ENCODE peak calls at places on chromosomes 4 and X, in nine cellular contexts. D is Calu3, F is mesothelial cell of epicardium, B is LNCaP clone FGC, K is omental fat pad, L is lung, P is sigmoid colon, M is brain microvascular endothelial cell, G is pancreas. W is an unnamed sample.

GRCh38 chr4:88793473-88793872 is 95.8 kb upstream of the NAP1L5 start:
- DNase-seq in L (no peak), B (no peak), M (no peak), D (no peak), K (no peak), F (no peak), P (no peak), G (no peak), W (no peak)

GRCh38 chr4:168540086-168540864 is 43.4 kb downstream of the PALLD start:
- DNase-seq in K (no peak), B (no peak), M (peak), D (no peak), P (no peak), G (no peak), F (no peak), L (no peak), W (no peak)

GRCh38 chr4:185640809-185641675 is 105.7 kb upstream of the PDLIM3 start:
- DNase-seq in B (peak), K (no peak), F (no peak), L (no peak), G (no peak), D (no peak), M (peak), P (no peak), W (no peak)

GRCh38 chrX:37926700-37927099 is 79.3 kb upstream of the DYNLT3 start:
- DNase-seq in P (no peak), G (no peak), D (no peak), F (no peak), K (no peak), B (peak), L (no peak), M (no peak), W (no peak)

GRCh38 chr4:18291313-18291712 is 269.8 kb upstream of the LCORL start:
- DNase-seq in F (no peak), G (no peak), D (no peak), L (no peak), M (no peak), B (no peak), K (no peak), P (no peak), W (no peak)

GRCh38 chr4:187179086-187180070 is 455.7 kb upstream of the FAT1 start:
- DNase-seq in F (no peak), M (no peak), G (no peak), D (no peak), L (no peak), B (no peak), K (no peak), P (no peak), W (no peak)

GRCh38 chr4:147730333-147730732 is 1.6 kb upstream of the ARHGAP10 start:
- DNase-seq in K (no peak), D (no peak), M (no peak), B (no peak), P (no peak), L (no peak), G (no peak), F (no peak), W (no peak)

GRCh38 chrX:79138658-79139241 is 5.7 kb upstream of the GPR174 start:
- DNase-seq in G (no peak), D (no peak), L (no peak), F (no peak), M (no peak), P (no peak), K (no peak), B (no peak), W (no peak)

GRCh38 chr4:4848540-4848939 is 10.9 kb upstream of the MSX1 start:
- DNase-seq in L (no peak), P (peak), F (no peak), K (no peak), M (no peak), D (no peak), G (no peak), B (no peak), W (no peak)

GRCh38 chr4:20698820-20699219 is 1.4 kb upstream of the PACRGL start:
- DNase-seq in D (no peak), M (no peak), B (no peak), L (no peak), P (no peak), G (no peak), K (no peak), F (no peak), W (no peak)

GRCh38 chrX:151178746-151179145 is 2.4 kb downstream of the GPR50 start:
- DNase-seq in B (no peak), D (no peak), L (no peak), K (no peak), F (no peak), P (no peak), G (no peak), M (no peak), W (no peak)

GRCh38 chr4:87330761-87331160 is 8.1 kb upstream of the HSD17B13 start:
- DNase-seq in K (no peak), F (no peak), P (no peak), D (no peak), M (no peak), L (no peak), G (no peak), B (no peak), W (no peak)

GRCh38 chr4:3045500-3045850 is 28.9 kb downstream of the HTT-AS start:
- DNase-seq in D (peak), M (peak), L (peak), B (no peak), F (no peak), K (no peak), P (peak), G (no peak), W (peak)

GRCh38 chrX:27915617-27916016 is 65.6 kb downstream of the DCAF8L1 start:
- DNase-seq in P (no peak), M (peak), F (no peak), B (no peak), K (no peak), G (no peak), L (no peak), D (no peak), W (no peak)

GRCh38 chrX:151821226-151821625 is 86.7 kb downstream of the CNGA2 start:
- DNase-seq in K (no peak), L (no peak), D (no peak), F (no peak), B (no peak), P (no peak), G (no peak), M (no peak), W (no peak)

GRCh38 chrX:30992381-30992904 is 79.4 kb downstream of the FTHL17 start:
- DNase-seq in L (no peak), M (peak), P (no peak), G (no peak), B (no peak), K (no peak), D (no peak), F (no peak), W (no peak)

GRCh38 chr4:190016369-190017289 is 10.4 kb downstream of the FRG2 start:
- DNase-seq in D (no peak), K (no peak), M (no peak), G (no peak), P (no peak), F (no peak), B (no peak), L (no peak), W (no peak)

GRCh38 chrX:132294192-132294591 is 74.9 kb upstream of the RAP2C start:
- DNase-seq in D (no peak), F (no peak), G (no peak), K (no peak), B (no peak), P (no peak), M (no peak), L (no peak), W (no peak)

GRCh38 chr4:7300711-7301095 is 108.4 kb downstream of the SORCS2 start:
- DNase-seq in G (no peak), P (no peak), K (no peak), F (no peak), L (no peak), M (no peak), B (no peak), D (no peak), W (no peak)

GRCh38 chrX:37367946-37368345 is 18.8 kb downstream of the PRRG1 start:
- DNase-seq in P (no peak), G (no peak), M (no peak), D (no peak), K (no peak), L (no peak), F (no peak), B (no peak), W (no peak)

GRCh38 chr4:11487139-11487538 is 58.4 kb upstream of the HS3ST1 start:
- DNase-seq in M (no peak), F (no peak), G (no peak), L (no peak), K (no peak), D (no peak), P (no peak), B (no peak), W (no peak)

GRCh38 chr4:150978738-150979575 is 36.1 kb downstream of the LRBA start:
- DNase-seq in B (peak), L (no peak), D (no peak), G (no peak), M (no peak), F (no peak), K (no peak), P (no peak), W (no peak)

GRCh38 chrX:10557166-10557565 is 63.2 kb downstream of the MID1 start:
- DNase-seq in P (no peak), B (no peak), L (no peak), M (no peak), G (no peak), D (no peak), K (no peak), F (no peak), W (no peak)

GRCh38 chr4:158261480-158261879 is 51.2 kb downstream of the TMEM144 start:
- DNase-seq in F (no peak), B (no peak), G (no peak), P (no peak), D (no peak), K (no peak), L (no peak), M (no peak), W (no peak)

GRCh38 chr4:26765515-26765914 is 95.1 kb upstream of the STIM2 start:
- DNase-seq in G (no peak), B (no peak), M (no peak), P (no peak), D (no peak), L (no peak), K (no peak), F (no peak), W (no peak)

GRCh38 chr4:113106076-113106475 is 56.6 kb downstream of the ANK2 start:
- DNase-seq in P (no peak), K (no peak), M (peak), F (no peak), B (peak), L (no peak), D (no peak), G (no peak), W (no peak)

GRCh38 chr4:113112341-113112978 is 63.0 kb downstream of the ANK2 start:
- DNase-seq in L (no peak), F (no peak), B (no peak), D (no peak), K (no peak), P (no peak), M (no peak), G (no peak), W (no peak)

GRCh38 chr4:113113151-113113550 is 63.7 kb downstream of the ANK2 start:
- DNase-seq in G (no peak), K (no peak), F (no peak), M (no peak), B (no peak), P (no peak), L (no peak), D (no peak), W (no peak)

GRCh38 chr4:113114884-113115283 is 65.4 kb downstream of the ANK2 start:
- DNase-seq in P (no peak), K (no peak), F (no peak), M (no peak), B (no peak), G (no peak), L (no peak), D (no peak), W (no peak)

DNA sequence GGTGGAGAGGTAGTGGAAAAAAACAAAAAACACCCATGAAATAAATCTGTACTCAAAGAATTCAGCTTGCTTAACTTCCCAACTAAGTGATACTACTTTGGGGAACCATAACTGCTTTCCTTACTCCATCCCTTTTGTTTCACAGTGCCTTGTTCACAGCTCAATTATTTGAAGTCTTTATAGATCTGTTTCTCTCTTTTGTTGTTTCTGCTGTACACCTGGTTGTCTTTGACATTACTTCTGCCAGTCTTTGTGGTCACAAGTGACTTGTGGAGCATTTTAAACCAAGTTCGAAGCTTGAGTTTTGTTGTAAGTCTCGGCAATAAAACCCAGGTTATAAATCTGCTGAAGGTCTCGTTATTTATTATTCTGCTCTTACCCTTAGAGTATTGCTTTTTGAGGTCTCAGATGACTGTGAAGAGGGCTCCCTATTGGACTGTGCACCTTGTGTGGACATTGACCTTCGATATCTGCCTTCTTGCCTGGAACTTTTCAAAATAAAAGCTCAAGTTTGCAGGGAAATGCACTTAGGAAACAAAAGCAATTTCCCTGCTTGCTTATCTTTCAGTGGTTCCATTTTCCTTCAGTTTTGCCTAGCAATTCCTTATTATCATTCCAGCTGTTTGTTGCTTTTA is 59.8 kb downstream of the ANK2 start:
- DNase-seq in F (no peak), B (no peak), K (no peak), M (no peak), P (no peak), G (peak), L (no peak), D (no peak), W (no peak)
- TF ChIP-seq CTCF in F (no peak), B (no peak), K (no peak), M (no peak), P (no peak), G (no peak), L (no peak), D (no peak), W (no peak)

GRCh38 chr4:23932935-23933334 is 43.1 kb upstream of the PPARGC1A start:
- DNase-seq in M (no peak), P (no peak), G (no peak), L (no peak), B (no peak), F (no peak), D (no peak), K (no peak), W (no peak)

GRCh38 chr4:23931489-23931830 is 41.6 kb upstream of the PPARGC1A start:
- DNase-seq in L (no peak), P (no peak), G (no peak), K (no peak), D (no peak), B (no peak), M (no peak), F (no peak), W (no peak)

GRCh38 chr4:23934915-23935314 is 45.1 kb upstream of the PPARGC1A start:
- DNase-seq in D (peak), F (no peak), P (peak), K (no peak), B (no peak), M (peak), G (peak), L (peak), W (no peak)

GRCh38 chr4:23932186-23932585 is 42.3 kb upstream of the PPARGC1A start:
- DNase-seq in M (no peak), D (no peak), F (no peak), G (no peak), B (no peak), L (no peak), K (no peak), P (no peak), W (no peak)

DNA sequence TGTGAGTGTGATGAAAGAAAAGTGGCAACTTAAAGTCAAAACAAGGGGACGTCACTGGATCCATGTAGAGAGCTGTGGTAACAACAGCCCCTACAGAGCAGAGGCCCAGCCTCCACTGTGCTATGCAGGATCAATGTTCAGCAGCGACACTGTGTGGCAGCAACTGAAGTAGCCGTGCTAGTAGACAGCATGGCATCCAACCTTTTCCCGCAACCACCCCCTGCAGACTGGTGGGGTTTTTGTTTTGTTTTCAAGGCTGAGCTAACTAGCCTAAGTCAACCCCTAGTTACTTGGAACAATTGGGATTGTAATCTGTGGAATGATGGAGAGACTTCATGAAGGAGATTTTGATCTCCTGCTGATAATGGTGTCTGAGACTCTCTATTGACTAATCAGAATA is 44.4 kb upstream of the PPARGC1A start:
- DNase-seq in P (no peak), L (no peak), K (no peak), G (no peak), B (no peak), M (no peak), D (no peak), F (no peak), W (no peak)
- TF ChIP-seq CTCF in P (no peak), L (no peak), K (no peak), G (no peak), B (no peak), M (peak), D (no peak), F (no peak), W (no peak)

DNA sequence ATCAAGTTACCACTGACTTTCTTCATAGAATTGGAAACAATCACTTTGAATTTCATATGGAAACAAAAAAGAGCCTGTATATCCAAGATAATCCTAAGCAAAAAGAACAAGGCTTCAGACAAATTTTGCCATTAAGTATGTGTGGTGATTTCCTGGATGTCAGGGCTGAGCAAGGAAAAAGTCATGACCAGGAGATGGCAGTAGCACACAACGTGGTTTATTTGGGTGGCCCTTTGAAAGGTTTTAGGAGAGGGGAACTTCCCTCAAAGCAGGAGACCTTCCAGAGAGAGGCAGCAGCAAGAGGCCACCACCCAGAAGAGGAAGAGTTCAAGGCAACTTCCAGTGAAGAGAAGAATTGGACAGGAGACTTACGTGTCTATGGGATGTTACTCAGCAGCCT is 18.1 kb upstream of the ZXDB start:
- DNase-seq in B (no peak), P (no peak), M (no peak), K (no peak), G (no peak), L (no peak), D (peak), F (no peak), W (no peak)
- TF ChIP-seq CTCF in B (peak), P (no peak), M (peak), K (no peak), G (no peak), L (no peak), D (peak), F (no peak), W (no peak)

GRCh38 chrX:135632353-135632752 is 81.1 kb upstream of the CT45A1 start:
- DNase-seq in G (no peak), M (no peak), P (no peak), L (no peak), B (no peak), F (no peak), D (no peak), K (no peak), W (no peak)
- TF ChIP-seq CTCF in G (no peak), M (no peak), P (no peak), L (no peak), B (peak), F (no peak), D (no peak), K (no peak), W (no peak)

DNA sequence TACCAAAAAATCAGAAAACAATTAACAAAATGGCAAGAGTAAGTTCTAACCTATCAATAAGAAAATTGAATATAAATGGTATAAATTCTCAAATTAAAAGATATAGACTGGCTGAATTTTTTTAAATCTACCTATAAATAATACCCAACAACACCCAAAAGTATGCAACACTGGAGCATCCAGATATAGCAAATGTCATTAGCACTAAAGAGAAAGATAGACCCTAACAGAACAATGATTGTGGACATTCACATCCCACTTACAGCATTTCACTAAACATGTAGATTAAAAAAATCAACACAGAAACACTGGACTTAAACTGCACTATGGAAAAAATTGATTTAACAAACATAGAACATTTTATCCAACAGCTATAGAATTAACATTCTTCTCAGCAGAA is 673.0 kb upstream of the GRID2 start:
- DNase-seq in L (no peak), D (no peak), F (no peak), K (no peak), P (no peak), B (no peak), M (no peak), G (no peak), W (no peak)
- TF ChIP-seq CTCF in L (no peak), D (no peak), F (no peak), K (no peak), P (no peak), B (no peak), M (no peak), G (no peak), W (no peak)

DNA sequence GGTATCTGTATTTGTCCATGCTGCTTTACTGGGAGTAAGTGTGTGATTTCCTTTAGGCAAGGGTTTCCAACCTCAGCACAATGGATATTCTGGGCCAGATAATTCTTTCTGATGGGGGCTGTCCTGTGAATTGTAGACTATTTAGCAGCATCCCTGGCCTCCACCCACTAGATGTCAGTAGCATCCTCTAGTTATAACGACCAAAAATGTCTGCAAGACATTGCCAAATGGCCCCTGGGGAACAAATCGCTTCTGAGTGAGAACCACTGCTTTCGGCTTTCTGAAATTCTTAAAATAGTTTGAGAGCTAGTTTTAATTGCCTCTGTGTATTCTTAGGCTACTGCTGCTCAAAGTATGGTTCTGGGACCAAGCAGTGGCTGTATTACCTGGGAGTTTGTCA is 81.2 kb upstream of the GPM6B start:
- DNase-seq in L (no peak), G (no peak), B (no peak), K (no peak), P (no peak), M (peak), F (no peak), D (no peak), W (no peak)
- TF ChIP-seq CTCF in L (no peak), G (no peak), B (peak), K (no peak), P (no peak), M (peak), F (no peak), D (no peak), W (no peak)

DNA sequence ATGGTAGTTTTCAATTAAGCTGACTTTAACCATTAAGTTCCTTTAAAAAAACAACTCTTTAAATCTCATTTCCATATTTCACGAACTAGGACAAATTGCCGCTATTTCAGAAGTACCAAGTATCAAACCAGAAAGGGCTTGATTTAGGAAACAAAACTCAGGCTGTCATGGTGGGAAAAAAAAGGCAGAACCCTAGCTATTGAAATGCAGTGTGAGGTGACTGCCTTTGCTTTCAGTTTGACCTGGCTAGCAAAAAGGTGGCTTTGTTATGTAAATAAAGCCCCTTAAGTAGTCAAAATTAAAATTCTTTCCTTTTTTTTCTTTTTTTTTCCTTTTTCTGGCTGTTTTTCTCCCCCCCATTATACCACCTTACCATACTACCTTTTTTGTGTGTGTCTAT is 40.6 kb upstream of the CYP2U1 start:
- DNase-seq in M (no peak), F (no peak), K (no peak), L (no peak), G (no peak), P (no peak), B (no peak), D (no peak), W (no peak)
- TF ChIP-seq CTCF in M (no peak), F (no peak), K (no peak), L (no peak), G (no peak), P (no peak), B (no peak), D (no peak), W (no peak)

GRCh38 chrX:46386511-46386910 is 158.7 kb downstream of the ZNF674 start:
- DNase-seq in B (no peak), F (no peak), K (no peak), M (no peak), G (no peak), L (no peak), D (no peak), P (no peak), W (no peak)
- TF ChIP-seq CTCF in B (no peak), F (no peak), K (no peak), M (peak), G (no peak), L (no peak), D (peak), P (no peak), W (no peak)

GRCh38 chrX:95797344-95797743 is 887.3 kb upstream of the DIAPH2 start:
- DNase-seq in B (no peak), L (no peak), P (no peak), F (no peak), K (no peak), G (no peak), M (no peak), D (no peak), W (no peak)
- TF ChIP-seq CTCF in B (no peak), L (no peak), P (no peak), F (no peak), K (no peak), G (no peak), M (no peak), D (no peak), W (no peak)

W was measured in activated B cell treated with CpG ODN at 0.5 μM for 24 hours.